ENCODE peak calls at places on chromosomes 11 and 22, in five cellular contexts. J is upper lobe of right lung; M is stimulated activated CD4-positive, alpha-beta T cell treated with anti-CD3 and anti-CD28 coated beads, Interleukin-15, amount 100 ng/mL, for 24 hours; D is RCC 7860; Y is foreskin fibroblast. R is an unnamed sample.

GRCh38 chr22:42969348-42969975 is 45.5 kb downstream of the PACSIN2 start:
- DNase-seq in J (no peak), Y (peak), D (no peak), M (no peak), R (no peak)

GRCh38 chr11:93718057-93718563 is 23.2 kb downstream of the TAF1D start:
- DNase-seq in D (no peak), M (no peak), J (no peak), Y (no peak), R (no peak)

GRCh38 chr11:112525270-112525669 is 264.6 kb upstream of the PLET1 start:
- DNase-seq in M (peak), D (no peak), J (no peak), Y (peak), R (no peak)

GRCh38 chr22:42907404-42908081 is 50.5 kb upstream of the ARFGAP3 start:
- DNase-seq in D (no peak), Y (no peak), J (no peak), M (no peak), R (no peak)

GRCh38 chr22:49789289-49790141 is 38.2 kb downstream of the BRD1 start:
- DNase-seq in Y (peak), D (no peak), J (no peak), M (peak), R (peak)

GRCh38 chr11:88370782-88371181 is 33.2 kb upstream of the CTSC start:
- DNase-seq in Y (no peak), M (no peak), J (no peak), D (no peak), R (no peak)

GRCh38 chr11:8732748-8733241 is 50.2 kb downstream of the RPL27A start:
- DNase-seq in D (peak), Y (peak), J (no peak), M (no peak), R (no peak)

GRCh38 chr11:17381156-17381555 is 7.3 kb downstream of the KCNJ11 start:
- DNase-seq in J (no peak), M (no peak), Y (peak), D (no peak), R (no peak)

GRCh38 chr11:2166091-2166851 is 5.3 kb upstream of the INS start:
- DNase-seq in M (peak), D (no peak), J (no peak), Y (no peak), R (no peak)

GRCh38 chr11:63837027-63837688 is 1.8 kb upstream of the MARK2 start:
- DNase-seq in M (peak), D (peak), Y (peak), J (peak), R (peak)

GRCh38 chr11:120471131-120471530 is 40.4 kb upstream of the GRIK4 start:
- DNase-seq in M (no peak), D (no peak), J (no peak), Y (peak), R (no peak)

GRCh38 chr22:37260396-37260795 is 16.3 kb upstream of the RAC2 start:
- DNase-seq in J (peak), Y (no peak), M (no peak), D (no peak), R (no peak)

GRCh38 chr11:124807201-124807600 is 7.0 kb upstream of the MSANTD2 start:
- DNase-seq in Y (no peak), M (no peak), D (no peak), J (no peak), R (no peak)

GRCh38 chr22:33167998-33168397 is 109.8 kb upstream of the SYN3 start:
- DNase-seq in D (no peak), J (no peak), M (no peak), Y (no peak), R (no peak)

GRCh38 chr11:58659404-58659803 is 36.9 kb downstream of the CNTF start:
- DNase-seq in M (no peak), J (no peak), D (no peak), Y (no peak), R (no peak)

R was measured in activated naive CD4-positive, alpha-beta T cell.